ENCODE peak calls at places on chromosomes 16 and 17, in nine cellular contexts. W is sigmoid colon, G is iPS DF 6.9, K is DND-41, J is tibial nerve, A is mesenchymal stem cell, H is PC-3, V is Panc1, S is heart left ventricle. C is an unnamed sample. For H3K36me3, the result is how much of the 10 kb centered on the place peaks cover.

GRCh38 chr17:76532072-76532651 is 5.3 kb downstream of the CYGB start:
- DNase-seq in W (no peak), G (no peak), K (no peak), J (no peak), A (peak), H (peak), V (no peak), S (no peak), C (no peak)

GRCh38 chr17:10663231-10663630 is 6.1 kb upstream of the MYH3 start:
- DNase-seq in W (no peak), G (no peak), K (no peak), J (no peak), A (no peak), H (no peak), V (no peak), S (no peak), C (no peak)

GRCh38 chr16:27253526-27253930 is 15.0 kb downstream of the NSMCE1 start:
- DNase-seq in W (no peak), G (no peak), K (no peak), J (no peak), A (peak), H (peak), V (no peak), S (no peak), C (no peak)

GRCh38 chr17:6712854-6713129 is 377 bp downstream of the SLC13A5 start:
- DNase-seq in W (no peak), G (no peak), K (no peak), J (no peak), A (no peak), H (no peak), V (no peak), S (no peak), C (no peak)

GRCh38 chr16:88924834-88925539 is 52.0 kb downstream of the CBFA2T3 start:
- DNase-seq in W (no peak), G (no peak), K (peak), J (no peak), A (peak), H (peak), V (no peak), S (no peak), C (no peak)

GRCh38 chr17:81142301-81143199 is 22.8 kb upstream of the PVALEF start:
- DNase-seq in W (peak), G (no peak), K (peak), J (peak), A (peak), H (peak), V (peak), S (peak), C (peak)

GRCh38 chr16:66408181-66409048 is 18.7 kb upstream of the BEAN1 start:
- DNase-seq in W (no peak), G (no peak), K (peak), J (no peak), A (peak), H (peak), V (peak), S (peak), C (peak)

GRCh38 chr17:74749262-74750038 is 1.0 kb downstream of the NHERF1 start:
- DNase-seq in W (no peak), G (no peak), K (peak), J (no peak), A (peak), H (peak), V (no peak), S (no peak), C (no peak)

GRCh38 chr17:32882734-32883133 is 5.8 kb upstream of the MYO1D start:
- DNase-seq in W (no peak), G (no peak), K (no peak), J (no peak), A (peak), H (no peak), V (no peak), S (no peak), C (no peak)

GRCh38 chr17:42673266-42673884 is 3.4 kb downstream of the PLEKHH3 start:
- DNase-seq in W (no peak), G (no peak), K (no peak), J (no peak), A (no peak), H (no peak), V (no peak), S (no peak), C (no peak)

GRCh38 chr17:58272367-58273280 is 8.1 kb downstream of the MPO start:
- DNase-seq in W (no peak), G (no peak), K (no peak), J (no peak), A (no peak), H (no peak), V (no peak), S (no peak), C (no peak)

GRCh38 chr16:23374721-23375120 is 72.6 kb downstream of the SCNN1B start:
- DNase-seq in W (no peak), G (no peak), K (no peak), J (no peak), A (no peak), H (peak), V (no peak), S (no peak), C (no peak)

GRCh38 chr16:67415872-67416793 is at the start of gene ZDHHC1:
- DNase-seq in W (peak), G (no peak), K (no peak), J (no peak), A (peak), H (peak), V (no peak), S (peak), C (peak)

GRCh38 chr17:81368161-81368560 is 27.1 kb upstream of the BAHCC1 start:
- DNase-seq in W (no peak), G (no peak), K (no peak), J (no peak), A (no peak), H (no peak), V (no peak), S (no peak), C (no peak)

GRCh38 chr17:47650525-47651522 is 1.1 kb downstream of the KPNB1 start:
- DNase-seq in W (peak), G (peak), K (peak), J (peak), A (peak), H (peak), V (peak), S (peak), C (peak)

GRCh38 chr17:47652570-47652969 is 2.9 kb downstream of the KPNB1 start:
- DNase-seq in W (no peak), G (no peak), K (no peak), J (no peak), A (peak), H (no peak), V (no peak), S (no peak), C (no peak)

GRCh38 chr17:47653442-47653841 is 3.7 kb downstream of the KPNB1 start:
- DNase-seq in W (no peak), G (no peak), K (no peak), J (no peak), A (no peak), H (no peak), V (no peak), S (no peak), C (no peak)

GRCh38 chr17:47649972-47650524 is 329 bp downstream of the KPNB1 start:
- DNase-seq in W (no peak), G (no peak), K (no peak), J (peak), A (no peak), H (no peak), V (no peak), S (no peak), C (peak)

GRCh38 chr17:47651704-47652103 is 2.0 kb downstream of the KPNB1 start:
- DNase-seq in W (no peak), G (no peak), K (no peak), J (no peak), A (no peak), H (no peak), V (no peak), S (no peak), C (no peak)
- H3K36me3 ChIP-seq in W (under half), G (under half), K (half or more), J (under half), A (under half), H (half or more), V (under half), S (under half), C (under half)

DNA sequence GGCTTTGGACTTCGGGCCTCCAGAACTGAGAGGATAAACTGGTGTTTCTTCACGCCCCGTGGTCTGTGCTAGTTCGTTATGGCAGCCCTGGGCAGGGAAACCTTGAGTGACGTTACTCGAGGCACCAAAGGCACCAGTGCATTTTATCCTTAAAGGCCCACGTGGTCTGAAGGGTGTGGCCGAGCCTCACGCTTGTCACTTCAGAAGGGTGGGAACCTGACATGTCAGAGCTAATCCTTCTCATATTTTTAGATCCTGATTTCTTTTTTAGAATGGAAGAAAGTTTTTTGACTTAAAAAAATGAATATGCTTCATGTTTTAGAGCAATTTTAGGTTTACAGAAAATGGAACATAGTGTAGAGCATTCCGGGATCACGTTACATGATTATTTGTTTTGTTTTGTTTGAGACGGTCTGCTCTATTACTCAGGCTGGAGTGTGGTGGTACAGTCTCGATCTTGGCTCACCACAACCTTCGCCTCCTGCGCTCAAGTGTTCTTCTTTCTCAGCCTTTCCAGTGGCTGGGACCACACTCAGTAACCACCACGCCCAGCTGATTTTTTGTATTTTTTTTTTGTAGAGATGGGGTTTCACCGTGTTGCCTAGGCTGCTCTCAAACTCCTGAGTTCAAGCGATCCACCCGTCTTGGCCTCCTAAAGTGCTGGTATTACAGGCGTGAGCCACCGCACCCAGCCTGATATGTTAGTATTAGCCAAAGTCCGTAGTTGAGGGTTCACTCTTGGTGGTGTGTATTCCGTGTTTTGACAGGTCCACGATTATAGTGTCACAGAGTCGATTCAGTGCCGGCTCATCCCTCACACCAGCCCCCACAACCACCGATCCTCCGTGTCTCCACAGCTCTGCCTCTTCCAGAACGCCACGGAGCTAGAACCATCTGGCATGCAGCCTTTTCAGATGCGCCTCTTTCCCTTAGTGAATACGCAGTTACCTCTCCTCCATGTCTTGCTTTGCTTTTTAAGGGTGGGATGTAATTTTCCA is 47.9 kb downstream of the RAB11FIP3 start:
- DNase-seq in W (no peak), G (no peak), K (no peak), J (no peak), A (no peak), H (no peak), V (no peak), S (no peak), C (no peak)
- H3K36me3 ChIP-seq in W (under half), G (under half), K (under half), J (under half), A (under half), H (under half), V (under half), S (under half), C (under half)

GRCh38 chr16:63663155-63663554 is 1458.7 kb downstream of the CDH11 start:
- DNase-seq in W (no peak), G (no peak), K (no peak), J (no peak), A (no peak), H (no peak), V (no peak), S (no peak), C (no peak)
- H3K36me3 ChIP-seq in W (under half), G (under half), K (under half), J (under half), A (under half), H (under half), V (under half), S (under half), C (under half)

DNA sequence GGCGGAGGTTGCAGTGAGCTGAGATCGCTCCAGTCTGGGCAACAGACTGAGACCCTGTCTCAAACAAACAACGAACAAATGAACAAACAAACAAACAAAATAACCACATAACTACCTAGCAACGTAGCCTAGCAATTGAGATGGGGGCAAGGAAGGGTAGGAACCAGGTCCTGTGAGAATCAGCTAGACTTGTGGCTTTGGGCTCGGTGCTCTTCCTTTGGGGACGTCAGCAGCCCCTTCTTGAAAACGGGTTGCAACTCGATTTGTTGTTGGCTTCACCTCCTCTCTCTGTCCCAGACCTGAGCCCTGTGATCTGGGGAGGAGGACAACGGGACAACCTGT is 72.2 kb downstream of the ABCC1 start:
- DNase-seq in W (no peak), G (no peak), K (no peak), J (no peak), A (no peak), H (no peak), V (no peak), S (no peak), C (no peak)
- H3K36me3 ChIP-seq in W (under half), G (under half), K (half or more), J (under half), A (under half), H (under half), V (under half), S (under half), C (under half)